ENCODE peak calls at places on chromosomes 6 and 20, in nine cellular contexts. One of them, this sample, is unnamed.

GRCh38 chr6:112571486-112571885 is 224.4 kb downstream of the RFPL4B start:
- DNase-seq in psoas muscle: no peak
- DNase-seq in pancreas: no peak
- DNase-seq in CD8-positive, alpha-beta memory T cell: no peak
- DNase-seq in upper lobe of left lung: no peak
- DNase-seq in effector memory CD4-positive, alpha-beta T cell: no peak
- DNase-seq in right cardiac atrium: peak; percentile 80
- DNase-seq in HCT116: no peak
- DNase-seq in esophagus muscularis mucosa: no peak
- DNase-seq in this sample: peak; percentile 37

GRCh38 chr6:150177260-150178246 is 34.7 kb downstream of the PPP1R14C start:
- DNase-seq in psoas muscle: no peak
- DNase-seq in pancreas: peak; percentile 21
- DNase-seq in CD8-positive, alpha-beta memory T cell: no peak
- DNase-seq in upper lobe of left lung: no peak
- DNase-seq in effector memory CD4-positive, alpha-beta T cell: no peak
- DNase-seq in right cardiac atrium: peak; percentile 69
- DNase-seq in HCT116: no peak
- DNase-seq in esophagus muscularis mucosa: no peak
- DNase-seq in this sample: no peak

GRCh38 chr20:35511814-35512420 is 17.5 kb downstream of the C20orf173 start:
- DNase-seq in psoas muscle: no peak
- DNase-seq in pancreas: no peak
- DNase-seq in CD8-positive, alpha-beta memory T cell: no peak
- DNase-seq in upper lobe of left lung: no peak
- DNase-seq in effector memory CD4-positive, alpha-beta T cell: no peak
- DNase-seq in right cardiac atrium: no peak
- DNase-seq in HCT116: no peak
- DNase-seq in esophagus muscularis mucosa: no peak
- DNase-seq in this sample: no peak

GRCh38 chr6:116019428-116019827 is 41.3 kb downstream of the FRK start:
- DNase-seq in psoas muscle: no peak
- DNase-seq in pancreas: no peak
- DNase-seq in CD8-positive, alpha-beta memory T cell: no peak
- DNase-seq in upper lobe of left lung: no peak
- DNase-seq in effector memory CD4-positive, alpha-beta T cell: no peak
- DNase-seq in right cardiac atrium: no peak
- DNase-seq in HCT116: no peak
- DNase-seq in esophagus muscularis mucosa: no peak
- DNase-seq in this sample: no peak

GRCh38 chr6:138410972-138411667 is 7.1 kb downstream of the HEBP2 start:
- DNase-seq in psoas muscle: no peak
- DNase-seq in pancreas: no peak
- DNase-seq in CD8-positive, alpha-beta memory T cell: no peak
- DNase-seq in upper lobe of left lung: no peak
- DNase-seq in effector memory CD4-positive, alpha-beta T cell: no peak
- DNase-seq in right cardiac atrium: no peak
- DNase-seq in HCT116: peak; percentile 16
- DNase-seq in esophagus muscularis mucosa: no peak
- DNase-seq in this sample: no peak

GRCh38 chr6:109854541-109855308 is 123.4 kb upstream of the GPR6 start:
- DNase-seq in psoas muscle: no peak
- DNase-seq in pancreas: no peak
- DNase-seq in CD8-positive, alpha-beta memory T cell: no peak
- DNase-seq in upper lobe of left lung: no peak
- DNase-seq in effector memory CD4-positive, alpha-beta T cell: no peak
- DNase-seq in right cardiac atrium: no peak
- DNase-seq in HCT116: no peak
- DNase-seq in esophagus muscularis mucosa: no peak
- DNase-seq in this sample: no peak

GRCh38 chr6:118755941-118756646 is 104.7 kb upstream of the CEP85L start:
- DNase-seq in psoas muscle: no peak
- DNase-seq in pancreas: peak; percentile 6
- DNase-seq in CD8-positive, alpha-beta memory T cell: no peak
- DNase-seq in upper lobe of left lung: no peak
- DNase-seq in effector memory CD4-positive, alpha-beta T cell: no peak
- DNase-seq in right cardiac atrium: no peak
- DNase-seq in HCT116: no peak
- DNase-seq in esophagus muscularis mucosa: no peak
- DNase-seq in this sample: no peak

GRCh38 chr6:50047026-50047425 is 2.7 kb downstream of the DEFB112 start:
- DNase-seq in psoas muscle: no peak
- DNase-seq in pancreas: no peak
- DNase-seq in CD8-positive, alpha-beta memory T cell: no peak
- DNase-seq in upper lobe of left lung: no peak
- DNase-seq in effector memory CD4-positive, alpha-beta T cell: no peak
- DNase-seq in right cardiac atrium: no peak
- DNase-seq in HCT116: no peak
- DNase-seq in esophagus muscularis mucosa: no peak
- DNase-seq in this sample: no peak

GRCh38 chr20:50654899-50655298 is 36.4 kb downstream of the RIPOR3 start:
- DNase-seq in psoas muscle: peak; percentile 33
- DNase-seq in pancreas: no peak
- DNase-seq in CD8-positive, alpha-beta memory T cell: no peak
- DNase-seq in upper lobe of left lung: no peak
- DNase-seq in effector memory CD4-positive, alpha-beta T cell: no peak
- DNase-seq in right cardiac atrium: no peak
- DNase-seq in HCT116: no peak
- DNase-seq in esophagus muscularis mucosa: no peak
- DNase-seq in this sample: no peak

GRCh38 chr20:25282034-25282781 is 34.3 kb downstream of the PYGB start:
- DNase-seq in psoas muscle: no peak
- DNase-seq in pancreas: peak; percentile 1
- DNase-seq in CD8-positive, alpha-beta memory T cell: peak; percentile 39
- DNase-seq in upper lobe of left lung: peak; percentile 15
- DNase-seq in effector memory CD4-positive, alpha-beta T cell: no peak
- DNase-seq in right cardiac atrium: peak; percentile 51
- DNase-seq in HCT116: no peak
- DNase-seq in esophagus muscularis mucosa: no peak
- DNase-seq in this sample: peak; percentile 29

GRCh38 chr20:59151820-59152219 is 11.8 kb upstream of the ZNF831 start:
- DNase-seq in psoas muscle: no peak
- DNase-seq in pancreas: no peak
- DNase-seq in CD8-positive, alpha-beta memory T cell: peak; percentile 73
- DNase-seq in upper lobe of left lung: no peak
- DNase-seq in effector memory CD4-positive, alpha-beta T cell: no peak
- DNase-seq in right cardiac atrium: no peak
- DNase-seq in HCT116: no peak
- DNase-seq in esophagus muscularis mucosa: no peak
- DNase-seq in this sample: no peak

GRCh38 chr6:14835122-14835521 is 410.7 kb upstream of the JARID2 start:
- DNase-seq in psoas muscle: no peak
- DNase-seq in pancreas: no peak
- DNase-seq in CD8-positive, alpha-beta memory T cell: no peak
- DNase-seq in upper lobe of left lung: no peak
- DNase-seq in effector memory CD4-positive, alpha-beta T cell: no peak
- DNase-seq in right cardiac atrium: no peak
- DNase-seq in HCT116: no peak
- DNase-seq in esophagus muscularis mucosa: no peak
- DNase-seq in this sample: no peak

GRCh38 chr6:123589317-123589716 is 47.4 kb downstream of the TRDN start:
- DNase-seq in psoas muscle: no peak
- DNase-seq in pancreas: no peak
- DNase-seq in CD8-positive, alpha-beta memory T cell: no peak
- DNase-seq in upper lobe of left lung: no peak
- DNase-seq in effector memory CD4-positive, alpha-beta T cell: no peak
- DNase-seq in right cardiac atrium: no peak
- DNase-seq in HCT116: no peak
- DNase-seq in esophagus muscularis mucosa: no peak
- DNase-seq in this sample: no peak

GRCh38 chr6:107612762-107613415 is 123.0 kb downstream of the SOBP start:
- DNase-seq in psoas muscle: no peak
- DNase-seq in pancreas: no peak
- DNase-seq in CD8-positive, alpha-beta memory T cell: no peak
- DNase-seq in upper lobe of left lung: no peak
- DNase-seq in effector memory CD4-positive, alpha-beta T cell: no peak
- DNase-seq in right cardiac atrium: no peak
- DNase-seq in HCT116: no peak
- DNase-seq in esophagus muscularis mucosa: no peak
- DNase-seq in this sample: no peak

GRCh38 chr6:90413867-90414266 is 117.2 kb upstream of the BACH2 start:
- DNase-seq in psoas muscle: no peak
- DNase-seq in pancreas: peak; percentile 11
- DNase-seq in CD8-positive, alpha-beta memory T cell: peak; percentile 91
- DNase-seq in upper lobe of left lung: peak; percentile 31
- DNase-seq in effector memory CD4-positive, alpha-beta T cell: peak; percentile 72
- DNase-seq in right cardiac atrium: no peak
- DNase-seq in HCT116: no peak
- DNase-seq in esophagus muscularis mucosa: no peak
- DNase-seq in this sample: no peak

GRCh38 chr6:140546640-140547039 is 1172.2 kb upstream of the CITED2 start:
- DNase-seq in psoas muscle: no peak
- DNase-seq in pancreas: no peak
- DNase-seq in CD8-positive, alpha-beta memory T cell: no peak
- DNase-seq in upper lobe of left lung: no peak
- DNase-seq in effector memory CD4-positive, alpha-beta T cell: no peak
- DNase-seq in right cardiac atrium: no peak
- DNase-seq in HCT116: no peak
- DNase-seq in esophagus muscularis mucosa: no peak
- DNase-seq in this sample: no peak

DNA sequence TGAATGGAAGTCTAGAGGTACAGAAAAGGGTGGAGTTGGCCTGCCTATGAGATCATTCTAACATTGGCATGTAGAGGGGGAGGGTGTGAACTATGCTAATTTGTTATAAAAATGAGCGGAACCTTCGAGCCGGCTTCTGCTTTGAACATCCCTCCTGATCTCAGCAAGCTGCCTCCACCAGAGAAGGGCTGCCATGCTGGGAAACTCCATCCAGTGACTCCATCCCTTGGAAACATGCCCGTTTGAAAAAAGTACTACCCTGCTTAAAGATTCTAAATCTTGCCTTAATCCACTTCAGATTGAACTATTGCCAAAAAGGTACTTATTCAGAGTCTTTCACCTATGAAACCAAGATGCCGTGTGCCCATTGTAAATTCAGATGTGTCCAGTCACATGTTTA is 43.6 kb upstream of the TMEM170B start:
- DNase-seq in psoas muscle: no peak
- DNase-seq in pancreas: no peak
- DNase-seq in CD8-positive, alpha-beta memory T cell: no peak
- DNase-seq in upper lobe of left lung: no peak
- DNase-seq in effector memory CD4-positive, alpha-beta T cell: no peak
- DNase-seq in right cardiac atrium: no peak
- DNase-seq in HCT116: no peak
- DNase-seq in esophagus muscularis mucosa: no peak
- DNase-seq in this sample: no peak
- H3K4me1 ChIP-seq in psoas muscle: no peaks in the 10 kb centered on the region
- H3K4me1 ChIP-seq in pancreas: no peaks in the 10 kb centered on the region
- H3K4me1 ChIP-seq in CD8-positive, alpha-beta memory T cell: no peaks in the 10 kb centered on the region
- H3K4me1 ChIP-seq in upper lobe of left lung: peaks cover 18% of the 10 kb centered on the region
- H3K4me1 ChIP-seq in effector memory CD4-positive, alpha-beta T cell: no peaks in the 10 kb centered on the region
- H3K4me1 ChIP-seq in right cardiac atrium: peaks cover 4% of the 10 kb centered on the region
- H3K4me1 ChIP-seq in HCT116: no peaks in the 10 kb centered on the region
- H3K4me1 ChIP-seq in esophagus muscularis mucosa: peaks cover 15% of the 10 kb centered on the region
- H3K4me1 ChIP-seq in this sample: no peaks in the 10 kb centered on the region

DNA sequence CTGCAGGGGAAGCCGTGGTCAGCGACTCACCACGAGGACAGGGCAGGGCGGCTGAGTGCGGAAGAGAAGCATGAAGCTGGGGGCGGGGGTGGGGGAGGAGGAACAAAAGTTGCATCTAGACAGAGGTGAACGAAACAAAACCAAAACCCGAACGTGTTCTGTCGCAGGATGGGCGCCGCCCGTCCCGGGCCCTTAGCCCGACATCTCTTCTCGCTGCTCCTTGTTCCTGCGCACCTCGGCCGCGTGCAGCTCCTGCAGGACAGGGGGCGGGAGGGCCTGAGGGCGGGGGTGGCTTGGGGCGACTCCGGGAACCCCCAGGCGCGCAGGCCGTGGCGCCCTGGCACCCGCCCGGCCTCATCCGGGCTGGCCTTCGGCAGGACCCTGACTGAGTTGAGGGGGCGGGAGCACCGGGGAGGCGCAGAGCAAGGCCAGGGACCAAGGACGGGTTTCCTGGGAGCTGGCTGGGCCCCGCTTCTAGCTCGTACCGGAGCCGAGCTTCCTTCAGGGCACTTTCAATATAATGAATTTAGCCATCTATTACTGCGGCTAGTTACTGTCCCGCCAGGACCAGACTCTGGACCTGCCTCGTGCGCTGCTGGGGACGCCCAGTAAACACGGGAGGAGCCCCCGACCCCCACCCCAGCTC is 12.0 kb downstream of the STMN3 start:
- DNase-seq in psoas muscle: no peak
- DNase-seq in pancreas: no peak
- DNase-seq in CD8-positive, alpha-beta memory T cell: peak; percentile 79
- DNase-seq in upper lobe of left lung: no peak
- DNase-seq in effector memory CD4-positive, alpha-beta T cell: peak; percentile 36
- DNase-seq in right cardiac atrium: peak; percentile 84
- DNase-seq in HCT116: no peak
- DNase-seq in esophagus muscularis mucosa: no peak
- DNase-seq in this sample: peak; percentile 63
- H3K4me3 ChIP-seq in psoas muscle: peak overlapping the region; percentile 76
- H3K4me3 ChIP-seq in pancreas: peak overlapping the region; percentile 68
- H3K4me3 ChIP-seq in CD8-positive, alpha-beta memory T cell: peak overlapping the region; percentile 82
- H3K4me3 ChIP-seq in upper lobe of left lung: peak overlapping the region; percentile 79
- H3K4me3 ChIP-seq in effector memory CD4-positive, alpha-beta T cell: peak overlapping the region; percentile 90
- H3K4me3 ChIP-seq in right cardiac atrium: peak overlapping the region; percentile 51
- H3K4me3 ChIP-seq in HCT116: no peak overlapping the region
- H3K4me3 ChIP-seq in esophagus muscularis mucosa: peak overlapping the region; percentile 61
- H3K4me3 ChIP-seq in this sample: no peak overlapping the region

GRCh38 chr6:142848969-142849368 is 96.0 kb downstream of the HIVEP2 start:
- DNase-seq in psoas muscle: no peak
- DNase-seq in pancreas: no peak
- DNase-seq in CD8-positive, alpha-beta memory T cell: no peak
- DNase-seq in upper lobe of left lung: no peak
- DNase-seq in effector memory CD4-positive, alpha-beta T cell: no peak
- DNase-seq in right cardiac atrium: no peak
- DNase-seq in HCT116: no peak
- DNase-seq in esophagus muscularis mucosa: no peak
- DNase-seq in this sample: no peak
- H3K4me1 ChIP-seq in psoas muscle: peaks cover 91% of the 10 kb centered on the region
- H3K4me1 ChIP-seq in pancreas: peaks cover 30% of the 10 kb centered on the region
- H3K4me1 ChIP-seq in CD8-positive, alpha-beta memory T cell: peaks cover 98% of the 10 kb centered on the region
- H3K4me1 ChIP-seq in upper lobe of left lung: peaks cover 36% of the 10 kb centered on the region
- H3K4me1 ChIP-seq in effector memory CD4-positive, alpha-beta T cell: peaks cover 78% of the 10 kb centered on the region
- H3K4me1 ChIP-seq in right cardiac atrium: peaks cover 15% of the 10 kb centered on the region
- H3K4me1 ChIP-seq in HCT116: peaks cover 23% of the 10 kb centered on the region
- H3K4me1 ChIP-seq in esophagus muscularis mucosa: peaks cover 87% of the 10 kb centered on the region
- H3K4me1 ChIP-seq in this sample: peaks cover 10% of the 10 kb centered on the region

DNA sequence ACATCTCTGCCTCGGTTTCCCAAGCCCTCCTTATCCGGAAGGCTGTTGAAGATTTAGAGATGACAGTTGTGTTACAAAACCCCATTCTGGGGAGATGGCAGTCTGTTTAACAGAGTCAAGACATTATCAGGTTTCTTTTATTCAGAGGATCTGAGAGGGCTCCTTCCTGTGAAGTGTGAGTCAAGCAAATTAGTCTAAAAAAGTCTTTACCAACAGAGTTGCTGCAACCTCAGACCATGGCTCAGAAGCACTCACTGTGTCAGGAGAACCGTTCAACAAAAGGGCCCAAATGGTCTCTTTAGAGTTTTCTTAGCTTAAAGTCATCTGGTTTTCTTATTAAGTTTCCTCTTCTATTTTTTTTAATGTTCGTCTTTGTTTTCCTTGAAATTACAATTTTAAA is 717.8 kb downstream of the EPM2A start:
- DNase-seq in psoas muscle: no peak
- DNase-seq in pancreas: no peak
- DNase-seq in CD8-positive, alpha-beta memory T cell: no peak
- DNase-seq in upper lobe of left lung: no peak
- DNase-seq in effector memory CD4-positive, alpha-beta T cell: no peak
- DNase-seq in right cardiac atrium: no peak
- DNase-seq in HCT116: no peak
- DNase-seq in esophagus muscularis mucosa: no peak
- DNase-seq in this sample: no peak
- H3K4me3 ChIP-seq in psoas muscle: no peak overlapping the region
- H3K4me3 ChIP-seq in pancreas: no peak overlapping the region
- H3K4me3 ChIP-seq in CD8-positive, alpha-beta memory T cell: no peak overlapping the region
- H3K4me3 ChIP-seq in upper lobe of left lung: no peak overlapping the region
- H3K4me3 ChIP-seq in effector memory CD4-positive, alpha-beta T cell: no peak overlapping the region
- H3K4me3 ChIP-seq in right cardiac atrium: no peak overlapping the region
- H3K4me3 ChIP-seq in HCT116: no peak overlapping the region
- H3K4me3 ChIP-seq in esophagus muscularis mucosa: no peak overlapping the region
- H3K4me3 ChIP-seq in this sample: no peak overlapping the region

GRCh38 chr6:44237021-44237812 is 9.7 kb upstream of the HSP90AB1 start:
- DNase-seq in psoas muscle: peak; percentile 91
- DNase-seq in pancreas: peak; percentile 98
- DNase-seq in CD8-positive, alpha-beta memory T cell: peak; percentile 81
- DNase-seq in upper lobe of left lung: peak; percentile 97
- DNase-seq in effector memory CD4-positive, alpha-beta T cell: peak; percentile 64
- DNase-seq in right cardiac atrium: peak; percentile 93
- DNase-seq in HCT116: peak; percentile 86
- DNase-seq in esophagus muscularis mucosa: peak; percentile 98
- DNase-seq in this sample: peak; percentile 97
- H3K4me1 ChIP-seq in psoas muscle: peaks cover 41% of the 10 kb centered on the region
- H3K4me1 ChIP-seq in pancreas: peaks cover 14% of the 10 kb centered on the region
- H3K4me1 ChIP-seq in CD8-positive, alpha-beta memory T cell: peaks cover 12% of the 10 kb centered on the region
- H3K4me1 ChIP-seq in upper lobe of left lung: peaks cover 30% of the 10 kb centered on the region
- H3K4me1 ChIP-seq in effector memory CD4-positive, alpha-beta T cell: peaks cover 5% of the 10 kb centered on the region
- H3K4me1 ChIP-seq in right cardiac atrium: peaks cover 13% of the 10 kb centered on the region
- H3K4me1 ChIP-seq in HCT116: peaks cover 29% of the 10 kb centered on the region
- H3K4me1 ChIP-seq in esophagus muscularis mucosa: peaks cover 64% of the 10 kb centered on the region
- H3K4me1 ChIP-seq in this sample: no peaks in the 10 kb centered on the region

This sample was measured in aorta.